ENCODE peak calls at places on chromosomes 4 and X, in ten cellular contexts. One of them, this sample, is unnamed.

GRCh38 chrX:123138473-123138872 is 45.6 kb upstream of the GRIA3 start:
- DNase-seq in C1 segment of cervical spinal cord: no peak
- DNase-seq in activated T-helper 1 cell treated with anti-CD3 and anti-CD28 coated beads, Interleukin-2, amount 50 U/mL, for 16 hours: no peak
- DNase-seq in GM23248: peak; percentile 66
- DNase-seq in cardiac muscle cell: no peak
- DNase-seq in anterior cingulate cortex: no peak
- DNase-seq in right atrium auricular region: no peak
- DNase-seq in astrocyte of the hippocampus: peak; percentile 46
- DNase-seq in suprapubic skin: no peak
- DNase-seq in neural crest cell: no peak
- DNase-seq in this sample: no peak

GRCh38 chr4:53618321-53618720 is 27.0 kb upstream of the LNX1 start:
- DNase-seq in C1 segment of cervical spinal cord: no peak
- DNase-seq in activated T-helper 1 cell treated with anti-CD3 and anti-CD28 coated beads, Interleukin-2, amount 50 U/mL, for 16 hours: no peak
- DNase-seq in GM23248: no peak
- DNase-seq in cardiac muscle cell: no peak
- DNase-seq in anterior cingulate cortex: no peak
- DNase-seq in right atrium auricular region: no peak
- DNase-seq in astrocyte of the hippocampus: no peak
- DNase-seq in suprapubic skin: no peak
- DNase-seq in neural crest cell: no peak
- DNase-seq in this sample: no peak

GRCh38 chr4:121734576-121734975 is 30.4 kb downstream of the SMIM43 start:
- DNase-seq in C1 segment of cervical spinal cord: no peak
- DNase-seq in activated T-helper 1 cell treated with anti-CD3 and anti-CD28 coated beads, Interleukin-2, amount 50 U/mL, for 16 hours: no peak
- DNase-seq in GM23248: no peak
- DNase-seq in cardiac muscle cell: no peak
- DNase-seq in anterior cingulate cortex: no peak
- DNase-seq in right atrium auricular region: no peak
- DNase-seq in astrocyte of the hippocampus: no peak
- DNase-seq in suprapubic skin: no peak
- DNase-seq in neural crest cell: no peak
- DNase-seq in this sample: no peak

GRCh38 chr4:85489273-85489672 is 14.3 kb downstream of the ARHGAP24 start:
- DNase-seq in C1 segment of cervical spinal cord: no peak
- DNase-seq in activated T-helper 1 cell treated with anti-CD3 and anti-CD28 coated beads, Interleukin-2, amount 50 U/mL, for 16 hours: no peak
- DNase-seq in GM23248: peak; percentile 66
- DNase-seq in cardiac muscle cell: peak; percentile 48
- DNase-seq in anterior cingulate cortex: no peak
- DNase-seq in right atrium auricular region: no peak
- DNase-seq in astrocyte of the hippocampus: no peak
- DNase-seq in suprapubic skin: no peak
- DNase-seq in neural crest cell: no peak
- DNase-seq in this sample: no peak

GRCh38 chr4:75344915-75345314 is 169.3 kb downstream of the RCHY1 start:
- DNase-seq in C1 segment of cervical spinal cord: no peak
- DNase-seq in activated T-helper 1 cell treated with anti-CD3 and anti-CD28 coated beads, Interleukin-2, amount 50 U/mL, for 16 hours: no peak
- DNase-seq in GM23248: peak; percentile 54
- DNase-seq in cardiac muscle cell: peak; percentile 76
- DNase-seq in anterior cingulate cortex: no peak
- DNase-seq in right atrium auricular region: no peak
- DNase-seq in astrocyte of the hippocampus: peak; percentile 3
- DNase-seq in suprapubic skin: no peak
- DNase-seq in neural crest cell: no peak
- DNase-seq in this sample: no peak

GRCh38 chr4:46933686-46934085 is 24.6 kb upstream of the COX7B2 start:
- DNase-seq in C1 segment of cervical spinal cord: no peak
- DNase-seq in activated T-helper 1 cell treated with anti-CD3 and anti-CD28 coated beads, Interleukin-2, amount 50 U/mL, for 16 hours: no peak
- DNase-seq in GM23248: no peak
- DNase-seq in cardiac muscle cell: no peak
- DNase-seq in anterior cingulate cortex: no peak
- DNase-seq in right atrium auricular region: no peak
- DNase-seq in astrocyte of the hippocampus: no peak
- DNase-seq in suprapubic skin: no peak
- DNase-seq in neural crest cell: no peak
- DNase-seq in this sample: no peak

GRCh38 chr4:106601519-106601918 is 232.9 kb upstream of the GIMD1 start:
- DNase-seq in C1 segment of cervical spinal cord: no peak
- DNase-seq in activated T-helper 1 cell treated with anti-CD3 and anti-CD28 coated beads, Interleukin-2, amount 50 U/mL, for 16 hours: no peak
- DNase-seq in GM23248: no peak
- DNase-seq in cardiac muscle cell: peak; percentile 21
- DNase-seq in anterior cingulate cortex: no peak
- DNase-seq in right atrium auricular region: no peak
- DNase-seq in astrocyte of the hippocampus: no peak
- DNase-seq in suprapubic skin: no peak
- DNase-seq in neural crest cell: no peak
- DNase-seq in this sample: no peak

GRCh38 chr4:186840771-186841301 is 117.2 kb upstream of the FAT1 start:
- DNase-seq in C1 segment of cervical spinal cord: no peak
- DNase-seq in activated T-helper 1 cell treated with anti-CD3 and anti-CD28 coated beads, Interleukin-2, amount 50 U/mL, for 16 hours: no peak
- DNase-seq in GM23248: peak; percentile 13
- DNase-seq in cardiac muscle cell: no peak
- DNase-seq in anterior cingulate cortex: no peak
- DNase-seq in right atrium auricular region: peak; percentile 62
- DNase-seq in astrocyte of the hippocampus: no peak
- DNase-seq in suprapubic skin: peak; percentile 69
- DNase-seq in neural crest cell: no peak
- DNase-seq in this sample: no peak

GRCh38 chr4:137623013-137623412 is 90.7 kb upstream of the PCDH18 start:
- DNase-seq in C1 segment of cervical spinal cord: no peak
- DNase-seq in activated T-helper 1 cell treated with anti-CD3 and anti-CD28 coated beads, Interleukin-2, amount 50 U/mL, for 16 hours: no peak
- DNase-seq in GM23248: no peak
- DNase-seq in cardiac muscle cell: peak; percentile 11
- DNase-seq in anterior cingulate cortex: no peak
- DNase-seq in right atrium auricular region: no peak
- DNase-seq in astrocyte of the hippocampus: peak; percentile 18
- DNase-seq in suprapubic skin: no peak
- DNase-seq in neural crest cell: no peak
- DNase-seq in this sample: no peak

GRCh38 chr4:173288698-173289350 is 45.3 kb downstream of the HMGB2 start:
- DNase-seq in C1 segment of cervical spinal cord: no peak
- DNase-seq in activated T-helper 1 cell treated with anti-CD3 and anti-CD28 coated beads, Interleukin-2, amount 50 U/mL, for 16 hours: no peak
- DNase-seq in GM23248: peak; percentile 1
- DNase-seq in cardiac muscle cell: peak; percentile 23
- DNase-seq in anterior cingulate cortex: no peak
- DNase-seq in right atrium auricular region: no peak
- DNase-seq in astrocyte of the hippocampus: no peak
- DNase-seq in suprapubic skin: no peak
- DNase-seq in neural crest cell: no peak
- DNase-seq in this sample: no peak

GRCh38 chrX:39946822-39947221 is 150.9 kb downstream of the BCOR start:
- DNase-seq in C1 segment of cervical spinal cord: no peak
- DNase-seq in activated T-helper 1 cell treated with anti-CD3 and anti-CD28 coated beads, Interleukin-2, amount 50 U/mL, for 16 hours: no peak
- DNase-seq in GM23248: peak; percentile 76
- DNase-seq in cardiac muscle cell: peak; percentile 38
- DNase-seq in anterior cingulate cortex: no peak
- DNase-seq in right atrium auricular region: no peak
- DNase-seq in astrocyte of the hippocampus: peak; percentile 82
- DNase-seq in suprapubic skin: no peak
- DNase-seq in neural crest cell: no peak
- DNase-seq in this sample: no peak

GRCh38 chrX:4239650-4240540 is 526.4 kb upstream of the PRKX start:
- DNase-seq in C1 segment of cervical spinal cord: no peak
- DNase-seq in activated T-helper 1 cell treated with anti-CD3 and anti-CD28 coated beads, Interleukin-2, amount 50 U/mL, for 16 hours: no peak
- DNase-seq in GM23248: no peak
- DNase-seq in cardiac muscle cell: no peak
- DNase-seq in anterior cingulate cortex: no peak
- DNase-seq in right atrium auricular region: no peak
- DNase-seq in astrocyte of the hippocampus: no peak
- DNase-seq in suprapubic skin: no peak
- DNase-seq in neural crest cell: no peak
- DNase-seq in this sample: no peak

GRCh38 chr4:151117371-151117962 is 18.0 kb downstream of the RPS3A start:
- DNase-seq in C1 segment of cervical spinal cord: peak; percentile 25
- DNase-seq in activated T-helper 1 cell treated with anti-CD3 and anti-CD28 coated beads, Interleukin-2, amount 50 U/mL, for 16 hours: no peak
- DNase-seq in GM23248: peak; percentile 80
- DNase-seq in cardiac muscle cell: peak; percentile 80
- DNase-seq in anterior cingulate cortex: peak; percentile 16
- DNase-seq in right atrium auricular region: no peak
- DNase-seq in astrocyte of the hippocampus: peak; percentile 78
- DNase-seq in suprapubic skin: no peak
- DNase-seq in neural crest cell: peak; percentile 67
- DNase-seq in this sample: peak; percentile 59

GRCh38 chrX:68252664-68253063 is 180.6 kb downstream of the OPHN1 start:
- DNase-seq in C1 segment of cervical spinal cord: no peak
- DNase-seq in activated T-helper 1 cell treated with anti-CD3 and anti-CD28 coated beads, Interleukin-2, amount 50 U/mL, for 16 hours: no peak
- DNase-seq in GM23248: no peak
- DNase-seq in cardiac muscle cell: no peak
- DNase-seq in anterior cingulate cortex: no peak
- DNase-seq in right atrium auricular region: no peak
- DNase-seq in astrocyte of the hippocampus: no peak
- DNase-seq in suprapubic skin: no peak
- DNase-seq in neural crest cell: no peak
- DNase-seq in this sample: no peak

GRCh38 chrX:46547857-46548256 is 2.6 kb upstream of the ZNF674 start:
- DNase-seq in C1 segment of cervical spinal cord: no peak
- DNase-seq in activated T-helper 1 cell treated with anti-CD3 and anti-CD28 coated beads, Interleukin-2, amount 50 U/mL, for 16 hours: no peak
- DNase-seq in GM23248: peak; percentile 78
- DNase-seq in cardiac muscle cell: peak; percentile 71
- DNase-seq in anterior cingulate cortex: no peak
- DNase-seq in right atrium auricular region: no peak
- DNase-seq in astrocyte of the hippocampus: peak; percentile 81
- DNase-seq in suprapubic skin: no peak
- DNase-seq in neural crest cell: no peak
- DNase-seq in this sample: no peak

GRCh38 chr4:159027535-159027934 is 75.3 kb upstream of the RAPGEF2 start:
- DNase-seq in C1 segment of cervical spinal cord: no peak
- DNase-seq in activated T-helper 1 cell treated with anti-CD3 and anti-CD28 coated beads, Interleukin-2, amount 50 U/mL, for 16 hours: no peak
- DNase-seq in GM23248: peak; percentile 44
- DNase-seq in cardiac muscle cell: no peak
- DNase-seq in anterior cingulate cortex: no peak
- DNase-seq in right atrium auricular region: no peak
- DNase-seq in astrocyte of the hippocampus: no peak
- DNase-seq in suprapubic skin: no peak
- DNase-seq in neural crest cell: no peak
- DNase-seq in this sample: no peak

GRCh38 chr4:176792348-176793059 is at the start of gene VEGFC:
- DNase-seq in C1 segment of cervical spinal cord: peak; percentile 4
- DNase-seq in activated T-helper 1 cell treated with anti-CD3 and anti-CD28 coated beads, Interleukin-2, amount 50 U/mL, for 16 hours: no peak
- DNase-seq in GM23248: peak; percentile 94
- DNase-seq in cardiac muscle cell: peak; percentile 85
- DNase-seq in anterior cingulate cortex: peak; percentile 17
- DNase-seq in right atrium auricular region: no peak
- DNase-seq in astrocyte of the hippocampus: peak; percentile 92
- DNase-seq in suprapubic skin: peak; percentile 77
- DNase-seq in neural crest cell: peak; percentile 44
- DNase-seq in this sample: peak; percentile 65

GRCh38 chr4:140252742-140253555 is 99.0 kb upstream of the MAML3 start:
- DNase-seq in C1 segment of cervical spinal cord: peak; percentile 70
- DNase-seq in activated T-helper 1 cell treated with anti-CD3 and anti-CD28 coated beads, Interleukin-2, amount 50 U/mL, for 16 hours: peak; percentile 38
- DNase-seq in GM23248: peak; percentile 76
- DNase-seq in cardiac muscle cell: peak; percentile 88
- DNase-seq in anterior cingulate cortex: peak; percentile 82
- DNase-seq in right atrium auricular region: no peak
- DNase-seq in astrocyte of the hippocampus: peak; percentile 91
- DNase-seq in suprapubic skin: peak; percentile 74
- DNase-seq in neural crest cell: peak; percentile 87
- DNase-seq in this sample: peak; percentile 76

GRCh38 chrX:136646602-136647239 is 1.2 kb upstream of the CD40LG start:
- DNase-seq in C1 segment of cervical spinal cord: no peak
- DNase-seq in activated T-helper 1 cell treated with anti-CD3 and anti-CD28 coated beads, Interleukin-2, amount 50 U/mL, for 16 hours: peak; percentile 12
- DNase-seq in GM23248: no peak
- DNase-seq in cardiac muscle cell: no peak
- DNase-seq in anterior cingulate cortex: no peak
- DNase-seq in right atrium auricular region: no peak
- DNase-seq in astrocyte of the hippocampus: no peak
- DNase-seq in suprapubic skin: no peak
- DNase-seq in neural crest cell: no peak
- DNase-seq in this sample: no peak

GRCh38 chr4:87026795-87027495 is 92.1 kb downstream of the AFF1 start:
- DNase-seq in C1 segment of cervical spinal cord: no peak
- DNase-seq in activated T-helper 1 cell treated with anti-CD3 and anti-CD28 coated beads, Interleukin-2, amount 50 U/mL, for 16 hours: no peak
- DNase-seq in GM23248: no peak
- DNase-seq in cardiac muscle cell: no peak
- DNase-seq in anterior cingulate cortex: no peak
- DNase-seq in right atrium auricular region: no peak
- DNase-seq in astrocyte of the hippocampus: no peak
- DNase-seq in suprapubic skin: no peak
- DNase-seq in neural crest cell: no peak
- DNase-seq in this sample: no peak